ENCODE peak calls at places on chromosome 10, in eight cellular contexts. I, N, V, Q, E, D, R and K are unnamed samples. For H3K4me1, the result is how much of the 10 kb centered on the place peaks cover.

GRCh38 chr10:14556285-14556956 is 218.3 kb downstream of the FAM107B start:
- DNase-seq in R (no peak), E (no peak), V (peak), I (no peak), N (peak), D (no peak), Q (peak), K (no peak)

GRCh38 chr10:3747984-3748383 is 37.0 kb downstream of the KLF6 start:
- DNase-seq in D (no peak), Q (no peak), E (no peak), R (no peak), N (no peak), V (no peak), I (no peak), K (no peak)

GRCh38 chr10:24901686-24902399 is 50.6 kb downstream of the PRTFDC1 start:
- DNase-seq in D (no peak), E (peak), V (peak), R (no peak), Q (no peak), I (peak), N (no peak), K (peak)

GRCh38 chr10:95818663-95819062 is 62.7 kb downstream of the ENTPD1 start:
- DNase-seq in I (no peak), R (no peak), V (no peak), Q (no peak), D (no peak), N (no peak), E (no peak), K (no peak)

GRCh38 chr10:86941991-86942421 is 15.4 kb downstream of the MMRN2 start:
- DNase-seq in I (no peak), N (no peak), Q (no peak), V (no peak), R (no peak), D (no peak), E (no peak), K (no peak)

GRCh38 chr10:102152545-102152890 is 329 bp downstream of the NOLC1 start:
- DNase-seq in Q (no peak), R (no peak), N (no peak), V (peak), D (no peak), I (peak), E (peak), K (no peak)

GRCh38 chr10:80202934-80203834 is 2.2 kb downstream of the ANXA11 start:
- DNase-seq in R (no peak), Q (peak), N (peak), I (peak), D (no peak), E (peak), V (peak), K (peak)

GRCh38 chr10:21528452-21529235 is 3.2 kb upstream of the SKIDA1 start:
- DNase-seq in R (no peak), V (no peak), I (no peak), Q (no peak), N (peak), D (no peak), E (peak), K (no peak)

GRCh38 chr10:109894516-109894915 is 28.8 kb downstream of the XPNPEP1 start:
- DNase-seq in E (no peak), I (peak), D (no peak), Q (peak), N (peak), V (no peak), R (no peak), K (peak)

GRCh38 chr10:58414270-58415041 is 29.2 kb downstream of the TFAM start:
- DNase-seq in R (peak), N (peak), V (peak), I (no peak), D (no peak), E (peak), Q (no peak), K (no peak)

GRCh38 chr10:42551582-42552187 is 86.7 kb downstream of the ZNF33B start:
- DNase-seq in I (no peak), D (no peak), Q (no peak), R (no peak), N (no peak), V (no peak), E (no peak), K (no peak)

GRCh38 chr10:110208614-110209398 is 1.4 kb downstream of the MXI1 start:
- DNase-seq in Q (no peak), I (no peak), R (peak), V (peak), D (peak), N (peak), E (peak), K (peak)

GRCh38 chr10:31484407-31485135 is 165.6 kb downstream of the ZEB1 start:
- DNase-seq in I (no peak), N (no peak), R (no peak), D (no peak), Q (no peak), E (no peak), V (no peak), K (no peak)
- H3K4me1 ChIP-seq in I (under half), N (under half), R (under half), D (under half), Q (under half), E (under half), V (under half), K (under half)

GRCh38 chr10:93437946-93438795 is 44.0 kb downstream of the MYOF start:
- DNase-seq in R (no peak), D (no peak), Q (no peak), N (no peak), V (peak), I (no peak), E (no peak), K (no peak)
- H3K27ac ChIP-seq in R (peak), D (peak), Q (peak), N (peak), V (peak), I (peak), E (peak), K (peak)

GRCh38 chr10:30940279-30940678 is 91.4 kb downstream of the ZNF438 start:
- DNase-seq in E (no peak), I (no peak), N (no peak), Q (no peak), D (no peak), R (no peak), V (no peak), K (no peak)
- H3K4me3 ChIP-seq in E (no peak), I (no peak), N (no peak), Q (no peak), D (no peak), R (no peak), V (no peak), K (no peak)

DNA sequence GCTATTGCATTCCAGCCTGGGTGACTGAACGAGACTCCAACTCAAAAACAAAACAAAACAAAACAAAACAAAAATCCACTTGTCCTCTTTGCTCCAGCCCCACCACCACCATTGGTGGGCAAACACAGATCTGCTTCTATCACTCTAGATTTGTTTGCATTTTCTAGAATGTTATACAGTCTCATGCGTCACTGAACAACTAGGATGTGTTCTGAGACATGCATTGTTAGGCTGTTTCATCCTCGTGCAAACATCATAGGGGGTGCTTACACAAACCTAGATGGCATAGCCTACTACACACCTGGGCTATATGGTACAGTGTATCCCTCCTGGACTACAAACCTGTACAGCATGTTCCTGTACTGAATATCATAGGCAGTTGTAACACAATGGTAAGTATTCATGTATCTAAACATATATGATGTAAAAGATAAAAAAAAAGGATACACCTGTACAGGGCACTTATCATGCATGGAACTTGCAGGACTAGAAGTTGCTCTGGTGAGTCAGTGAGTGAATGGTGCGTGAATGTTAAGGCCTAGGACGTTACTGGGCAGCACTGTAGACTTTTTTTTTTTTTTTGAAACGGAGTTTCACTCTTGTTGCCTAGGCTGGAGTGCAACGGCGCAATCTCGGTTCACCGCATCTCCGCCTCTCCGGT is 45.3 kb downstream of the BTBD16 start:
- DNase-seq in N (no peak), Q (no peak), D (no peak), E (no peak), V (no peak), R (no peak), I (no peak), K (no peak)
- H3K4me1 ChIP-seq in N (under half), Q (under half), D (under half), E (under half), V (under half), R (under half), I (under half), K (under half)

GRCh38 chr10:90226526-90226925 is 525.1 kb downstream of the KIF20B start:
- DNase-seq in Q (no peak), E (no peak), V (no peak), R (no peak), I (no peak), D (no peak), N (no peak), K (no peak)

GRCh38 chr10:90224791-90225566 is 523.6 kb downstream of the KIF20B start:
- DNase-seq in V (no peak), Q (no peak), I (no peak), E (no peak), R (no peak), N (no peak), D (no peak), K (no peak)

GRCh38 chr10:90222372-90222771 is 521.0 kb downstream of the KIF20B start:
- DNase-seq in E (peak), D (no peak), V (peak), R (no peak), N (no peak), Q (no peak), I (no peak), K (no peak)

GRCh38 chr10:90218846-90219245 is 517.5 kb downstream of the KIF20B start:
- DNase-seq in V (no peak), Q (no peak), R (no peak), D (no peak), I (no peak), E (no peak), N (no peak), K (no peak)

GRCh38 chr10:90222939-90223338 is 521.5 kb downstream of the KIF20B start:
- DNase-seq in R (no peak), I (no peak), N (no peak), Q (no peak), E (no peak), D (no peak), V (no peak), K (no peak)
- H3K27ac ChIP-seq in R (no peak), I (no peak), N (no peak), Q (no peak), E (no peak), D (no peak), V (peak), K (no peak)